ENCODE peak calls at places on chromosomes 13 and 19, in five cellular contexts. G is substantia nigra, F is occipital lobe, D is AG10803, I is mesenteric fat pad. L is an unnamed sample.

GRCh38 chr19:42606660-42607351 is 12.1 kb upstream of the CEACAM8 start:
- DNase-seq in F (no peak), D (peak; percentile 7), I (no peak), G (peak; percentile 33), L (peak; percentile 60)

GRCh38 chr19:44587863-44588752 is 25.3 kb upstream of the IGSF23 start:
- DNase-seq in D (peak; percentile 94), I (no peak), F (no peak), G (no peak), L (peak; percentile 90)

GRCh38 chr13:39397221-39397620 is 205.8 kb downstream of the LHFPL6 start:
- DNase-seq in I (no peak), D (no peak), G (no peak), F (no peak), L (no peak)

GRCh38 chr19:2578911-2579677 is 103.2 kb downstream of the GADD45B start:
- DNase-seq in D (peak; percentile 93), G (peak; percentile 60), F (peak; percentile 56), I (peak; percentile 94), L (peak; percentile 94)

GRCh38 chr13:95494082-95494681 is 58.3 kb upstream of the CLDN10 start:
- DNase-seq in G (no peak), F (no peak), D (peak; percentile 63), I (no peak), L (peak; percentile 54)

GRCh38 chr13:91298060-91298459 is 49.4 kb upstream of the MIR17HG start:
- DNase-seq in G (no peak), D (no peak), F (no peak), I (no peak), L (no peak)

GRCh38 chr13:112818040-112818697 is 128.3 kb downstream of the ATP11A start:
- DNase-seq in G (no peak), I (peak; percentile 79), F (no peak), D (no peak), L (no peak)

GRCh38 chr13:60655268-60655667 is 258.2 kb downstream of the TDRD3 start:
- DNase-seq in D (no peak), I (no peak), F (no peak), G (no peak), L (no peak)

GRCh38 chr19:16520074-16520973 is 21.9 kb downstream of the CHERP start:
- DNase-seq in I (no peak), D (no peak), F (no peak), G (no peak), L (no peak)

GRCh38 chr13:46126552-46127171 is 21.8 kb upstream of the CPB2 start:
- DNase-seq in G (peak; percentile 61), I (no peak), D (peak; percentile 65), F (peak; percentile 51), L (peak; percentile 86)

GRCh38 chr13:46812398-46812797 is 15.4 kb upstream of the ESD start:
- DNase-seq in D (no peak), I (no peak), F (no peak), G (no peak), L (peak; percentile 12)

GRCh38 chr19:19468424-19469050 is 46.8 kb downstream of the TSSK6 start:
- DNase-seq in I (no peak), F (no peak), G (no peak), D (no peak), L (peak; percentile 45)